ENCODE peak calls at places on chromosomes 11 and 22, in five cellular contexts. Z, X, C, F and D are unnamed samples.
A peak's percentile ranks its signal among the peaks of the same experiment; 100 is the strongest.

GRCh38 chr11:48880021-48880441 is 103.7 kb downstream of the TRIM51G start:
- DNase-seq in Z (no peak), X (no peak), C (no peak), F (no peak), D (no peak)

GRCh38 chr11:119992171-119993051 is 145.5 kb downstream of the TRIM29 start:
- DNase-seq in Z (no peak), X (no peak), C (no peak), F (no peak), D (no peak)

GRCh38 chr11:65915821-65916251 is 3.0 kb downstream of the C11orf68 start:
- DNase-seq in Z (no peak), X (peak; percentile 98), C (peak; percentile 74), F (no peak), D (peak; percentile 99)

GRCh38 chr11:65859812-65860277 is 388 bp upstream of the MUS81 start:
- DNase-seq in Z (no peak), X (no peak), C (no peak), F (no peak), D (no peak)

GRCh38 chr11:133265536-133265935 is 266.8 kb downstream of the OPCML start:
- DNase-seq in Z (no peak), X (no peak), C (no peak), F (no peak), D (no peak)

GRCh38 chr11:27255447-27255828 is 107.6 kb downstream of the CCDC34 start:
- DNase-seq in Z (no peak), X (no peak), C (no peak), F (no peak), D (peak; percentile 83)

GRCh38 chr11:11605821-11606450 is 15.9 kb downstream of the GALNT18 start:
- DNase-seq in Z (no peak), X (no peak), C (no peak), F (no peak), D (no peak)

GRCh38 chr22:48860557-48860956 is 967.1 kb downstream of the BRD1 start:
- DNase-seq in Z (no peak), X (no peak), C (no peak), F (no peak), D (no peak)

GRCh38 chr11:130511765-130512164 is 63.3 kb downstream of the ADAMTS15 start:
- DNase-seq in Z (no peak), X (no peak), C (no peak), F (no peak), D (peak; percentile 29)

GRCh38 chr11:108947654-108948570 is 283.0 kb downstream of the DDX10 start:
- DNase-seq in Z (no peak), X (peak; percentile 27), C (no peak), F (no peak), D (peak; percentile 80)

GRCh38 chr22:34437140-34437539 is 516.9 kb upstream of the LARGE1 start:
- DNase-seq in Z (no peak), X (no peak), C (no peak), F (no peak), D (no peak)

GRCh38 chr22:31861226-31861840 is 83.0 kb upstream of the YWHAH start:
- DNase-seq in Z (no peak), X (no peak), C (no peak), F (no peak), D (peak; percentile 40)

GRCh38 chr11:70473873-70474690 is 75.8 kb downstream of the CTTN start:
- DNase-seq in Z (no peak), X (no peak), C (no peak), F (no peak), D (no peak)

GRCh38 chr11:70474710-70475109 is 76.4 kb downstream of the CTTN start:
- DNase-seq in Z (no peak), X (no peak), C (no peak), F (no peak), D (no peak)

GRCh38 chr11:70471254-70471653 is 72.9 kb downstream of the CTTN start:
- DNase-seq in Z (peak; percentile 56), X (peak; percentile 78), C (no peak), F (no peak), D (no peak)

GRCh38 chr11:70472240-70472639 is 73.9 kb downstream of the CTTN start:
- DNase-seq in Z (no peak), X (no peak), C (no peak), F (no peak), D (no peak)

DNA sequence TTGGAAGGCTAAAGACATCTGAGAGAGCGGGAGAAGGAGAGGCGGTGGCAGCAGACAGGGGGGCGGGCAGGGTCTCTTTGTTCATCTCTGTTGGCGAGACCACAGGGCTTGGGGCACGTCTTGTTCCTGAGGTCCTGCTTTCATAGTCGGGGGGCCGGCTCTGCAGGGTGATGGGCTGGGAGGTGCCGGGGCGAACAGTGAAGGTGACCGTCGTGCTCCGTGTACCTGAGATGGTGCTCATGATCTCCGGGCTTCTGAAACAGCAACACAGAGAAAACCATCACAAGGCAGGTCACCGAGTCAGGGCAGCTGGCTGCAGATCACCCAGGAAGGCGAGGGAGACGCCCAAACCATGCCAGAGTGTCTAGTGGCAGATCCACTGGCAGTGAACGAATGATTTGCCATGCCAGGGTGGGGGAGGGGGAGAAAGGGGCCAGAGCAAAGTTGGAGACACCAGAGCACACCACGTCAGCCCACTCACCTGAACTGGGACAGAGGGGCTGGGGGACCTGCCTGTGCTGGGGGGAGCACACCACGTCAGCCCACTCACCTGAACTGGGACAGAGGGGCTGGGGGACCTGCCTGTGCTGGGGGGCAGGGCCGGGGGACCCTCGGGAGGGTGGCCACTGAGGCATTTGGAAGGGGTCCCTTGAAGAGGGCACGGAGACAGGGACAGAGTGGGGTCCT is 75.0 kb downstream of the CTTN start:
- DNase-seq in Z (no peak), X (no peak), C (no peak), F (no peak), D (no peak)
- TF ChIP-seq RFX5 in Z (no peak), X (no peak), C (no peak), F (no peak), D (no peak)

GRCh38 chr22:19965771-19966709 is 24.4 kb upstream of the TXNRD2 start:
- DNase-seq in Z (peak; percentile 78), X (no peak), C (no peak), F (no peak), D (no peak)
- TF ChIP-seq RFX5 in Z (no peak), X (no peak), C (no peak), F (no peak), D (no peak)

GRCh38 chr11:88193278-88193677 is 18.0 kb upstream of the RAB38 start:
- DNase-seq in Z (no peak), X (no peak), C (no peak), F (no peak), D (no peak)

GRCh38 chr11:88183233-88183632 is 8.0 kb upstream of the RAB38 start:
- DNase-seq in Z (no peak), X (no peak), C (no peak), F (no peak), D (no peak)

DNA sequence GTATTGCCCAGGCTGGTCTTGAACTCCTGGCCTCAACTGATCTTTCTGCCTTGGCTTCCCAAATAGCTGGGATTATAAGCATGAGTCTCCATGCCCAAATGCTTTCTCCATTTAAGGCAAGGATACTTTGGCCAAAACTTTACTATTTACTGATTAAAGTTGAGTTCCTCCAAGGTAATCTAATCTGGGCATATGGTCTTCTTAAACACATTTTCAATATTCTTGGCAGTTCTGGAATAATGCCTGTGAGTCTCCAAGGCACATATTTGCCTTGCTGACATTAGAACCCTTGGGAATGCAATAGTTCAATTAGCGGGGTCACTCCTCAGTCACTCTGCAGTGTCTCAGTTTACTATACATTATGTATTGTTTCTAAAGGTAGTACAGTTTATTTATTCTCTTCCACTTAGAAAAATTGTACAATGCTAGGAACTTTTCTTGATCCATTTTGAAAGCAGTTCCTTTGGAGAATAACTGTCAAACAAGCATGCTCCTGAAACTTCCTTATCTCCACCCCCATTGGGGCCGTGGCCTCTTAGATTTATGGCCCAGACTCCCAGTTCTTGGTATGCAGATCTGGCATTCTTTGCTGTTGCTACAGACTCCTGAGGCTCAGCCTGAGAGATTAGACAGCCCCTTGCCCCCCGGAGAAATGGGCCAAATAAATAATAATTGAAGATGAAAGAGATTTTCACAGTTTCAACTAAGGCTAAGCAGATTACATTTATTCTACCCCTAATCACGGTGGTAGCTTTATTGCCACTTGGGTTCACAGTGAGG is 13.2 kb upstream of the RAB38 start:
- DNase-seq in Z (no peak), X (no peak), C (no peak), F (no peak), D (no peak)
- TF ChIP-seq RFX5 in Z (no peak), X (no peak), C (no peak), F (no peak), D (no peak)

GRCh38 chr11:35558468-35558867 is 33.1 kb upstream of the PAMR1 start:
- DNase-seq in Z (no peak), X (no peak), C (no peak), F (no peak), D (peak; percentile 81)
- TF ChIP-seq RFX5 in Z (no peak), X (no peak), C (no peak), F (no peak), D (no peak)